ENCODE peak calls at places on chromosome 13, in six cellular contexts. S is left ventricle myocardium inferior, J is aorta, T is DND-41, L is PC-3, F is fibroblast of lung. D is an unnamed sample.

GRCh38 chr13:59677966-59678814 is 485.5 kb downstream of the DIAPH3 start:
- DNase-seq in S (no peak), J (no peak), T (no peak), L (peak; percentile 68), F (peak; percentile 53), D (no peak)

GRCh38 chr13:32079586-32079985 is 48.0 kb downstream of the FRY start:
- DNase-seq in S (no peak), J (no peak), T (no peak), L (no peak), F (no peak), D (no peak)

GRCh38 chr13:24065172-24065571 is 95.3 kb upstream of the SPATA13 start:
- DNase-seq in S (no peak), J (no peak), T (no peak), L (no peak), F (no peak), D (no peak)

GRCh38 chr13:77213644-77214043 is 113.2 kb downstream of the MYCBP2 start:
- DNase-seq in S (no peak), J (no peak), T (no peak), L (peak; percentile 4), F (peak; percentile 77), D (no peak)

GRCh38 chr13:93318538-93318937 is 91.9 kb downstream of the GPC6 start:
- DNase-seq in S (no peak), J (no peak), T (no peak), L (peak; percentile 21), F (peak; percentile 39), D (no peak)

GRCh38 chr13:57858376-57858775 is 226.8 kb downstream of the PCDH17 start:
- DNase-seq in S (no peak), J (no peak), T (no peak), L (no peak), F (no peak), D (no peak)

GRCh38 chr13:114143806-114144605 is 11.6 kb upstream of the RASA3 start:
- DNase-seq in S (no peak), J (no peak), T (peak; percentile 39), L (no peak), F (no peak), D (no peak)

GRCh38 chr13:88005188-88005587 is 334.0 kb downstream of the SLITRK5 start:
- DNase-seq in S (no peak), J (no peak), T (no peak), L (peak; percentile 2), F (no peak), D (no peak)

GRCh38 chr13:27622102-27622820 is 569 bp downstream of the POLR1D start:
- DNase-seq in S (no peak), J (no peak), T (no peak), L (peak; percentile 5), F (no peak), D (no peak)

GRCh38 chr13:110531671-110532083 is 29.8 kb downstream of the RAB20 start:
- DNase-seq in S (no peak), J (no peak), T (no peak), L (no peak), F (no peak), D (no peak)

GRCh38 chr13:21625366-21625765 is 21.4 kb upstream of the MICU2 start:
- DNase-seq in S (no peak), J (no peak), T (peak; percentile 13), L (peak; percentile 59), F (peak; percentile 26), D (no peak)

GRCh38 chr13:95641291-95641811 is 3.2 kb downstream of the DZIP1 start:
- DNase-seq in S (no peak), J (peak; percentile 45), T (no peak), L (no peak), F (peak; percentile 53), D (no peak)

GRCh38 chr13:100323937-100324336 is 235.0 kb downstream of the PCCA start:
- DNase-seq in S (no peak), J (no peak), T (no peak), L (no peak), F (no peak), D (no peak)

GRCh38 chr13:43023244-43023931 is at the start of gene DNAJC15:
- DNase-seq in S (peak; percentile 91), J (peak; percentile 77), T (peak; percentile 73), L (peak; percentile 58), F (peak; percentile 83), D (peak; percentile 85)

GRCh38 chr13:41648314-41648935 is 191.1 kb downstream of the RGCC start:
- DNase-seq in S (no peak), J (no peak), T (no peak), L (peak; percentile 85), F (peak; percentile 86), D (no peak)

GRCh38 chr13:42981853-42982252 is 10.2 kb downstream of the EPSTI1 start:
- DNase-seq in S (no peak), J (no peak), T (no peak), L (peak; percentile 25), F (no peak), D (no peak)

GRCh38 chr13:99626461-99627082 is 125.3 kb downstream of the TM9SF2 start:
- DNase-seq in S (no peak), J (no peak), T (no peak), L (peak; percentile 68), F (peak; percentile 64), D (no peak)

GRCh38 chr13:28251462-28251861 is 113.1 kb downstream of the PAN3 start:
- DNase-seq in S (no peak), J (no peak), T (no peak), L (no peak), F (no peak), D (no peak)

GRCh38 chr13:31773538-31773937 is 34.2 kb downstream of the RXFP2 start:
- DNase-seq in S (no peak), J (no peak), T (no peak), L (no peak), F (peak; percentile 85), D (no peak)

GRCh38 chr13:111233080-111233479 is 87.4 kb upstream of the TEX29 start:
- DNase-seq in S (no peak), J (no peak), T (no peak), L (no peak), F (no peak), D (no peak)

GRCh38 chr13:63853816-63854215 is 2438.2 kb upstream of the PCDH20 start:
- DNase-seq in S (no peak), J (no peak), T (no peak), L (no peak), F (no peak), D (no peak)

GRCh38 chr13:44219808-44220544 is 153.6 kb upstream of the SERP2 start:
- DNase-seq in S (no peak), J (no peak), T (no peak), L (peak; percentile 87), F (peak; percentile 92), D (no peak)

GRCh38 chr13:26011996-26012688 is 39.7 kb downstream of the SHISA2 start:
- DNase-seq in S (no peak), J (no peak), T (no peak), L (no peak), F (peak; percentile 38), D (peak; percentile 79)

GRCh38 chr13:111388851-111389500 is 68.5 kb downstream of the TEX29 start:
- DNase-seq in S (no peak), J (no peak), T (no peak), L (no peak), F (no peak), D (no peak)

GRCh38 chr13:33265607-33266006 is 19.9 kb downstream of the STARD13 start:
- DNase-seq in S (no peak), J (no peak), T (no peak), L (no peak), F (no peak), D (no peak)
- H3K4me1 ChIP-seq in S (peaks cover 98% of the 10 kb centered on the region), J (no peaks in the 10 kb centered on the region), T (no peaks in the 10 kb centered on the region), L (peaks cover 55% of the 10 kb centered on the region), F (peaks cover 35% of the 10 kb centered on the region), D (peaks cover 74% of the 10 kb centered on the region)

DNA sequence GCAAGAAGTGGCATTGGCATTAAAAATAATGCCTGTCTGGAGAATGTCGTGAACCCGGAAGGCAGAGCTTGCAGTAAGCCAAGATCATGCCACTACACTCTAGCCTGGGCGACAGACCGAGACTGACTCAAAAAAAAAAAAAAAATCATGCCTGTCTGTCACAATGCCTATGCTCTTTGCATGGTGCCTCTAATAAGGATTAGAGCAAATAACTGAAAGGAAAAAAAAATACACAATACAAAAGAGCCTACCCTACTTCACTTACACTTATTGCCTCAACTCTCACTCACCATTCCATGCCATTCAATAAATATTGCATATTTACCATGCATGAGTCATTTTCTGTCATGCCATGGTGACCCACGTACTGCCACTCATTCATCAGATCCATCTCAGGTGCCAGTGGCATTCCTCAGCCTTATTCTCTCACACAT is 49.1 kb downstream of the TBC1D4 start:
- DNase-seq in S (no peak), J (no peak), T (no peak), L (peak; percentile 77), F (no peak), D (peak; percentile 28)
- H3K4me1 ChIP-seq in S (peaks cover 69% of the 10 kb centered on the region), J (no peaks in the 10 kb centered on the region), T (no peaks in the 10 kb centered on the region), L (peaks cover 17% of the 10 kb centered on the region), F (peaks cover 2% of the 10 kb centered on the region), D (no peaks in the 10 kb centered on the region)

DNA sequence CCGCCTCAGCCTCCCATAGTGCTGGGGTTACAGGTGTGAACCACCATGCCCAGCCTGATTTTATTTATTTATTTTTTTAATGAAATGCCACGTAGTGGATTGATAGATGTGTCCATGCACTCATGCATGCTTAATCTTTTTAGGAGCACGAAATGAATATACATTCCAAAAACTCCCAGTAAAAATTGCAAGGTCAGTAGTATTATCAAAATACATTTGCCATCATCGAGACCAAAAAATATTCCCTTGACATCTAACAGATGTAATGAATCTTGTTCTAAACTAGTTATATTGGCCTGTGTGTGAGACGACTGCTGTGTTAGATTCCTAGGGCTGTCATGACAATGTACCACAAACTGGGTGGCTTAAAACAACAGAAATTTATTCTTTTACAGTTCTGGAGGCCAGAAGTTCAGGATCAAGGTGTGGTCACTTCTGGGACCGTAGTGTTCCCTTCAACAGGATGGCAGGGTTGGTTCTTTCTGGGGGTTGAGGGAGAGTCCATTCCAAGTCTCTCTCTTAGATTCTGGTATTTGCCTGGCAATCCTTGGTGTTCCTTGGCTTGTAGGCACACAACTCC is 56.1 kb upstream of the UBL3 start:
- DNase-seq in S (no peak), J (no peak), T (no peak), L (no peak), F (no peak), D (no peak)
- H3K4me1 ChIP-seq in S (peaks cover 7% of the 10 kb centered on the region), J (peaks cover 1% of the 10 kb centered on the region), T (peaks cover 6% of the 10 kb centered on the region), L (peaks cover 46% of the 10 kb centered on the region), F (peaks cover 6% of the 10 kb centered on the region), D (no peaks in the 10 kb centered on the region)

GRCh38 chr13:98564204-98564603 is 12.7 kb downstream of the STK24 start:
- DNase-seq in S (no peak), J (no peak), T (peak; percentile 28), L (no peak), F (no peak), D (no peak)

GRCh38 chr13:98565726-98566577 is 11.0 kb downstream of the STK24 start:
- DNase-seq in S (peak; percentile 53), J (peak; percentile 69), T (no peak), L (no peak), F (peak; percentile 37), D (peak; percentile 74)

GRCh38 chr13:98567140-98567539 is 9.8 kb downstream of the STK24 start:
- DNase-seq in S (no peak), J (no peak), T (no peak), L (no peak), F (no peak), D (no peak)

GRCh38 chr13:98557934-98558630 is 18.8 kb downstream of the STK24 start:
- DNase-seq in S (no peak), J (no peak), T (no peak), L (no peak), F (peak; percentile 74), D (no peak)

DNA sequence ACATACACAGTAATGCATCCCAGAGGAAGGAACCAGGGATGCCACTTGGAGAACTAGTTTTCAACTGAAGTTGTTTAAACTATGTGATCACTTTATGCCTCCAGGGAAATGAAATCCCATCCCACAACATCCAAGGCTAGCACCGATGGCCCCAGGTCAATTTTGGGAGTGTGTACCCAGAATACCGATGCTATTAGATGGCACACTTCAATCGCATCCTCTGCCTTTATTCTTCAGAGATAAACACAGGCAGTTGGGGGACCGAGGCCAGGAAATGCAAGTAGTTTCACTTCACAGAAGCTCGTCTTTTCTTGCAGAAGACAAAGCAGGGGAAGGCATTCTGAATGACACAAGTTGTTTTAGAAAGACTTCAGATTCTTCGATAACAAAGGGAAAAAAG is 13.8 kb downstream of the STK24 start:
- DNase-seq in S (no peak), J (no peak), T (peak; percentile 46), L (peak; percentile 46), F (no peak), D (no peak)
- H3K4me1 ChIP-seq in S (peaks cover 97% of the 10 kb centered on the region), J (no peaks in the 10 kb centered on the region), T (peaks cover 17% of the 10 kb centered on the region), L (peaks cover 5% of the 10 kb centered on the region), F (peaks cover 7% of the 10 kb centered on the region), D (peaks cover 52% of the 10 kb centered on the region)

D was measured in upper lobe of left lung.